ENCODE peak calls at places on chromosome 14, in eight cellular contexts. One of them, this sample, is unnamed. For H3K4me1 and H3K27me3, the result is how much of the 10 kb centered on the place peaks cover.

GRCh38 chr14:102509744-102510615 is at the start of gene ANKRD9:
- DNase-seq in CD8-positive, alpha-beta memory T cell: peak
- DNase-seq in neuronal stem cell: peak
- DNase-seq in ovary: peak
- DNase-seq in effector memory CD4-positive, alpha-beta T cell: peak
- DNase-seq in esophagus squamous epithelium: peak
- DNase-seq in uterus: peak
- DNase-seq in PC-9: peak
- DNase-seq in this sample: peak

GRCh38 chr14:90815817-90816662 is at the start of gene TTC7B:
- DNase-seq in CD8-positive, alpha-beta memory T cell: peak
- DNase-seq in esophagus squamous epithelium: no peak
- DNase-seq in uterus: peak
- DNase-seq in effector memory CD4-positive, alpha-beta T cell: no peak
- DNase-seq in neuronal stem cell: peak
- DNase-seq in PC-9: no peak
- DNase-seq in ovary: peak
- DNase-seq in this sample: no peak

GRCh38 chr14:28097585-28097984 is 669.0 kb upstream of the FOXG1 start:
- DNase-seq in uterus: no peak
- DNase-seq in PC-9: no peak
- DNase-seq in ovary: no peak
- DNase-seq in neuronal stem cell: no peak
- DNase-seq in effector memory CD4-positive, alpha-beta T cell: no peak
- DNase-seq in esophagus squamous epithelium: no peak
- DNase-seq in CD8-positive, alpha-beta memory T cell: no peak
- DNase-seq in this sample: no peak

GRCh38 chr14:77498984-77499527 is 440 bp upstream of the ISM2 start:
- DNase-seq in neuronal stem cell: peak
- DNase-seq in uterus: no peak
- DNase-seq in esophagus squamous epithelium: no peak
- DNase-seq in CD8-positive, alpha-beta memory T cell: no peak
- DNase-seq in ovary: no peak
- DNase-seq in effector memory CD4-positive, alpha-beta T cell: no peak
- DNase-seq in PC-9: no peak
- DNase-seq in this sample: no peak

GRCh38 chr14:69484444-69485113 is at the start of gene PLEKHD1:
- DNase-seq in uterus: no peak
- DNase-seq in neuronal stem cell: peak
- DNase-seq in effector memory CD4-positive, alpha-beta T cell: no peak
- DNase-seq in ovary: no peak
- DNase-seq in esophagus squamous epithelium: no peak
- DNase-seq in CD8-positive, alpha-beta memory T cell: no peak
- DNase-seq in PC-9: peak
- DNase-seq in this sample: no peak

GRCh38 chr14:104967414-104968152 is 10.6 kb downstream of the AHNAK2 start:
- DNase-seq in CD8-positive, alpha-beta memory T cell: no peak
- DNase-seq in neuronal stem cell: no peak
- DNase-seq in ovary: peak
- DNase-seq in PC-9: no peak
- DNase-seq in esophagus squamous epithelium: no peak
- DNase-seq in uterus: peak
- DNase-seq in effector memory CD4-positive, alpha-beta T cell: no peak
- DNase-seq in this sample: peak

GRCh38 chr14:79659995-79660975 is 551.0 kb downstream of the DIO2 start:
- DNase-seq in ovary: no peak
- DNase-seq in PC-9: no peak
- DNase-seq in CD8-positive, alpha-beta memory T cell: no peak
- DNase-seq in neuronal stem cell: no peak
- DNase-seq in esophagus squamous epithelium: no peak
- DNase-seq in uterus: no peak
- DNase-seq in effector memory CD4-positive, alpha-beta T cell: no peak
- DNase-seq in this sample: no peak

GRCh38 chr14:42633504-42634095 is 1026.9 kb downstream of the LRFN5 start:
- DNase-seq in esophagus squamous epithelium: no peak
- DNase-seq in uterus: no peak
- DNase-seq in CD8-positive, alpha-beta memory T cell: no peak
- DNase-seq in ovary: no peak
- DNase-seq in neuronal stem cell: no peak
- DNase-seq in effector memory CD4-positive, alpha-beta T cell: no peak
- DNase-seq in PC-9: no peak
- DNase-seq in this sample: no peak

GRCh38 chr14:91246051-91246852 is 1.7 kb upstream of the GPR68 start:
- DNase-seq in PC-9: no peak
- DNase-seq in esophagus squamous epithelium: no peak
- DNase-seq in neuronal stem cell: no peak
- DNase-seq in uterus: no peak
- DNase-seq in CD8-positive, alpha-beta memory T cell: peak
- DNase-seq in ovary: no peak
- DNase-seq in effector memory CD4-positive, alpha-beta T cell: peak
- DNase-seq in this sample: no peak

GRCh38 chr14:68094158-68094557 is 274.6 kb downstream of the RAD51B start:
- DNase-seq in esophagus squamous epithelium: no peak
- DNase-seq in ovary: no peak
- DNase-seq in PC-9: no peak
- DNase-seq in CD8-positive, alpha-beta memory T cell: no peak
- DNase-seq in effector memory CD4-positive, alpha-beta T cell: no peak
- DNase-seq in neuronal stem cell: no peak
- DNase-seq in uterus: no peak
- DNase-seq in this sample: peak

GRCh38 chr14:39368261-39368959 is 63.8 kb downstream of the FBXO33 start:
- DNase-seq in PC-9: peak
- DNase-seq in ovary: peak
- DNase-seq in CD8-positive, alpha-beta memory T cell: no peak
- DNase-seq in effector memory CD4-positive, alpha-beta T cell: no peak
- DNase-seq in esophagus squamous epithelium: no peak
- DNase-seq in neuronal stem cell: peak
- DNase-seq in uterus: peak
- DNase-seq in this sample: peak

GRCh38 chr14:83863042-83863441 is 1666.9 kb upstream of the FLRT2 start:
- DNase-seq in esophagus squamous epithelium: no peak
- DNase-seq in PC-9: no peak
- DNase-seq in CD8-positive, alpha-beta memory T cell: no peak
- DNase-seq in ovary: no peak
- DNase-seq in effector memory CD4-positive, alpha-beta T cell: no peak
- DNase-seq in neuronal stem cell: no peak
- DNase-seq in uterus: no peak
- DNase-seq in this sample: no peak

GRCh38 chr14:52694761-52695480 is 437 bp downstream of the ERO1A start:
- DNase-seq in esophagus squamous epithelium: peak
- DNase-seq in effector memory CD4-positive, alpha-beta T cell: peak
- DNase-seq in ovary: no peak
- DNase-seq in neuronal stem cell: peak
- DNase-seq in uterus: no peak
- DNase-seq in CD8-positive, alpha-beta memory T cell: peak
- DNase-seq in PC-9: peak
- DNase-seq in this sample: peak

GRCh38 chr14:81509838-81510452 is 23.7 kb downstream of the SEL1L start:
- DNase-seq in esophagus squamous epithelium: no peak
- DNase-seq in uterus: no peak
- DNase-seq in PC-9: no peak
- DNase-seq in CD8-positive, alpha-beta memory T cell: no peak
- DNase-seq in neuronal stem cell: no peak
- DNase-seq in ovary: no peak
- DNase-seq in effector memory CD4-positive, alpha-beta T cell: no peak
- DNase-seq in this sample: no peak

GRCh38 chr14:82180057-82180620 is 646.5 kb upstream of the SEL1L start:
- DNase-seq in neuronal stem cell: no peak
- DNase-seq in ovary: no peak
- DNase-seq in esophagus squamous epithelium: no peak
- DNase-seq in effector memory CD4-positive, alpha-beta T cell: no peak
- DNase-seq in CD8-positive, alpha-beta memory T cell: no peak
- DNase-seq in PC-9: no peak
- DNase-seq in uterus: no peak
- DNase-seq in this sample: no peak

DNA sequence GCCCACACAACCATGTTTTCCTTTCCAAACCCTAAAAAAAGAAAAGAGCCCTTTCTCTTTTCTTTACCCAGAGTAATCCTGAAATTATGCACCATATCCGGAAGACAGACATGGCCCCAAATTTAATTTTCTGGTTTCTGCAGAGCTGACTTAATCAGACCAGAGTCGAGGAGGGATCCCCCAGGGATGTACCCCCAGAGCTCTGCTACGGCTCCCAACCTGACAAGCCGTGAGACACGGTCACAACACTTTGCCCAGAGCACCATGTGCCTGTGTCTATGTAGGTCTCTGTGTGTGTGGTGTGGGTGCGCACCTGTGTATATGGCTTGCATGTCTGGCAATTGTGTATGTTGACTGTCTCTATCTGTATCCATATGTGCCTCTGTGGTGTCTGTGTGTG is 77.6 kb upstream of the CLMN start:
- DNase-seq in PC-9: no peak
- DNase-seq in CD8-positive, alpha-beta memory T cell: no peak
- DNase-seq in neuronal stem cell: no peak
- DNase-seq in esophagus squamous epithelium: no peak
- DNase-seq in effector memory CD4-positive, alpha-beta T cell: no peak
- DNase-seq in uterus: no peak
- DNase-seq in ovary: no peak
- DNase-seq in this sample: no peak
- H3K4me1 ChIP-seq in PC-9: under half
- H3K4me1 ChIP-seq in CD8-positive, alpha-beta memory T cell: under half
- H3K4me1 ChIP-seq in neuronal stem cell: under half
- H3K4me1 ChIP-seq in esophagus squamous epithelium: under half
- H3K4me1 ChIP-seq in effector memory CD4-positive, alpha-beta T cell: under half
- H3K4me1 ChIP-seq in uterus: under half
- H3K4me1 ChIP-seq in ovary: under half
- H3K4me1 ChIP-seq in this sample: under half

GRCh38 chr14:49951946-49952345 is 59.1 kb downstream of the ARF6 start:
- DNase-seq in uterus: no peak
- DNase-seq in CD8-positive, alpha-beta memory T cell: no peak
- DNase-seq in PC-9: peak
- DNase-seq in neuronal stem cell: no peak
- DNase-seq in ovary: no peak
- DNase-seq in effector memory CD4-positive, alpha-beta T cell: no peak
- DNase-seq in esophagus squamous epithelium: no peak
- DNase-seq in this sample: no peak

GRCh38 chr14:49954171-49954631 is 61.3 kb downstream of the ARF6 start:
- DNase-seq in CD8-positive, alpha-beta memory T cell: no peak
- DNase-seq in neuronal stem cell: no peak
- DNase-seq in ovary: no peak
- DNase-seq in PC-9: peak
- DNase-seq in effector memory CD4-positive, alpha-beta T cell: no peak
- DNase-seq in esophagus squamous epithelium: no peak
- DNase-seq in uterus: no peak
- DNase-seq in this sample: no peak

GRCh38 chr14:49955013-49955412 is 62.1 kb downstream of the ARF6 start:
- DNase-seq in ovary: no peak
- DNase-seq in CD8-positive, alpha-beta memory T cell: no peak
- DNase-seq in uterus: no peak
- DNase-seq in esophagus squamous epithelium: no peak
- DNase-seq in effector memory CD4-positive, alpha-beta T cell: no peak
- DNase-seq in neuronal stem cell: no peak
- DNase-seq in PC-9: no peak
- DNase-seq in this sample: no peak

GRCh38 chr14:49950275-49951250 is 57.7 kb downstream of the ARF6 start:
- DNase-seq in ovary: no peak
- DNase-seq in uterus: no peak
- DNase-seq in effector memory CD4-positive, alpha-beta T cell: no peak
- DNase-seq in neuronal stem cell: no peak
- DNase-seq in CD8-positive, alpha-beta memory T cell: no peak
- DNase-seq in PC-9: peak
- DNase-seq in esophagus squamous epithelium: no peak
- DNase-seq in this sample: peak

DNA sequence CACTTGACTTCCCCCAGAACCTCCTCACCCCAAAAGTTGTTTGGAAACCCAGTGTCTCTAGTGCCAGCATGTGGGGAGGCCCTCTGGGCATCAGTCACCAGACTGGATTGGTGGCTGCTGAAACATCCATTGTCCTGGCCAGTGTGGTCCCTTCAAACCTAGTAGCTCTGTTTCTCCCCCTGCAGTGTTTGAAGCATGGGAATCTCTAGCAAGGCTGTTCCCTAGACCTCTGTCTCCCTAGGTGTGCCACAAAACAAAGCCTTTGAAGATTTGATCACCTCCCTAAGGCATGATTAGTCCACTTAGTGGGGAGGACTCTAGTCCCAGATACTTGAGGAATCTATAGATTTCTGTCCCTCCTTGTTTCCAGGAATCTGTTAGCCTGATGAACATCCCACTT is 60.3 kb downstream of the ARF6 start:
- DNase-seq in PC-9: peak
- DNase-seq in uterus: no peak
- DNase-seq in CD8-positive, alpha-beta memory T cell: no peak
- DNase-seq in effector memory CD4-positive, alpha-beta T cell: no peak
- DNase-seq in neuronal stem cell: no peak
- DNase-seq in esophagus squamous epithelium: no peak
- DNase-seq in ovary: no peak
- DNase-seq in this sample: no peak
- H3K27me3 ChIP-seq in PC-9: under half
- H3K27me3 ChIP-seq in uterus: under half
- H3K27me3 ChIP-seq in CD8-positive, alpha-beta memory T cell: under half
- H3K27me3 ChIP-seq in effector memory CD4-positive, alpha-beta T cell: under half
- H3K27me3 ChIP-seq in neuronal stem cell: under half
- H3K27me3 ChIP-seq in esophagus squamous epithelium: under half
- H3K27me3 ChIP-seq in ovary: under half
- H3K27me3 ChIP-seq in this sample: under half

GRCh38 chr14:22565391-22565945 is 23.6 kb downstream of the DAD1 start:
- DNase-seq in effector memory CD4-positive, alpha-beta T cell: no peak
- DNase-seq in CD8-positive, alpha-beta memory T cell: no peak
- DNase-seq in ovary: no peak
- DNase-seq in uterus: no peak
- DNase-seq in PC-9: no peak
- DNase-seq in esophagus squamous epithelium: no peak
- DNase-seq in neuronal stem cell: no peak
- DNase-seq in this sample: no peak
- H3K4me1 ChIP-seq in effector memory CD4-positive, alpha-beta T cell: half or more
- H3K4me1 ChIP-seq in CD8-positive, alpha-beta memory T cell: half or more
- H3K4me1 ChIP-seq in ovary: under half
- H3K4me1 ChIP-seq in uterus: under half
- H3K4me1 ChIP-seq in PC-9: under half
- H3K4me1 ChIP-seq in esophagus squamous epithelium: under half
- H3K4me1 ChIP-seq in neuronal stem cell: under half
- H3K4me1 ChIP-seq in this sample: under half

GRCh38 chr14:99246536-99247083 is 25.4 kb downstream of the BCL11B start:
- DNase-seq in neuronal stem cell: no peak
- DNase-seq in PC-9: no peak
- DNase-seq in effector memory CD4-positive, alpha-beta T cell: no peak
- DNase-seq in CD8-positive, alpha-beta memory T cell: peak
- DNase-seq in uterus: no peak
- DNase-seq in esophagus squamous epithelium: no peak
- DNase-seq in ovary: no peak
- DNase-seq in this sample: no peak

GRCh38 chr14:99242816-99243795 is 28.9 kb downstream of the BCL11B start:
- DNase-seq in CD8-positive, alpha-beta memory T cell: peak
- DNase-seq in esophagus squamous epithelium: no peak
- DNase-seq in effector memory CD4-positive, alpha-beta T cell: no peak
- DNase-seq in uterus: no peak
- DNase-seq in ovary: no peak
- DNase-seq in neuronal stem cell: no peak
- DNase-seq in PC-9: no peak
- DNase-seq in this sample: peak

GRCh38 chr14:99244960-99245340 is 27.0 kb downstream of the BCL11B start:
- DNase-seq in esophagus squamous epithelium: no peak
- DNase-seq in neuronal stem cell: no peak
- DNase-seq in uterus: no peak
- DNase-seq in ovary: no peak
- DNase-seq in effector memory CD4-positive, alpha-beta T cell: no peak
- DNase-seq in PC-9: no peak
- DNase-seq in CD8-positive, alpha-beta memory T cell: no peak
- DNase-seq in this sample: peak

GRCh38 chr14:99245541-99246511 is 26.2 kb downstream of the BCL11B start:
- DNase-seq in CD8-positive, alpha-beta memory T cell: no peak
- DNase-seq in ovary: peak
- DNase-seq in esophagus squamous epithelium: no peak
- DNase-seq in PC-9: no peak
- DNase-seq in effector memory CD4-positive, alpha-beta T cell: no peak
- DNase-seq in neuronal stem cell: no peak
- DNase-seq in uterus: no peak
- DNase-seq in this sample: no peak

GRCh38 chr14:99244299-99244959 is 27.6 kb downstream of the BCL11B start:
- DNase-seq in PC-9: no peak
- DNase-seq in effector memory CD4-positive, alpha-beta T cell: no peak
- DNase-seq in uterus: no peak
- DNase-seq in neuronal stem cell: no peak
- DNase-seq in CD8-positive, alpha-beta memory T cell: no peak
- DNase-seq in ovary: no peak
- DNase-seq in esophagus squamous epithelium: no peak
- DNase-seq in this sample: peak
- H3K27me3 ChIP-seq in PC-9: under half
- H3K27me3 ChIP-seq in effector memory CD4-positive, alpha-beta T cell: under half
- H3K27me3 ChIP-seq in uterus: under half
- H3K27me3 ChIP-seq in neuronal stem cell: half or more
- H3K27me3 ChIP-seq in CD8-positive, alpha-beta memory T cell: under half
- H3K27me3 ChIP-seq in ovary: under half
- H3K27me3 ChIP-seq in esophagus squamous epithelium: under half
- H3K27me3 ChIP-seq in this sample: under half

This sample was measured in foreskin keratinocyte.